ENCODE peak calls at places on chromosome 19, in six cellular contexts. I is neural progenitor cell; G is tibial artery; V is psoas muscle; L is CD8-positive, alpha-beta memory T cell; P is upper lobe of right lung. O is an unnamed sample.

GRCh38 chr19:48113190-48113917 is 2.7 kb upstream of the PLA2G4C start:
- DNase-seq in V (no peak), I (no peak), P (no peak), L (no peak), G (no peak), O (no peak)

GRCh38 chr19:3478409-3479176 is 1.7 kb downstream of the SMIM24 start:
- DNase-seq in V (no peak), G (peak; percentile 15), P (no peak), I (no peak), L (peak; percentile 3), O (no peak)

GRCh38 chr19:18519962-18520847 is 1.7 kb downstream of the ELL start:
- DNase-seq in V (peak; percentile 86), G (peak; percentile 58), I (peak; percentile 80), P (peak; percentile 83), L (peak; percentile 57), O (no peak)

GRCh38 chr19:843180-843835 is 2.5 kb downstream of the PRTN3 start:
- DNase-seq in L (no peak), I (peak; percentile 79), G (no peak), P (peak; percentile 76), V (no peak), O (no peak)

GRCh38 chr19:35363001-35363590 is 4.8 kb downstream of the FFAR3 start:
- DNase-seq in G (no peak), L (no peak), P (peak; percentile 54), V (no peak), I (no peak), O (peak; percentile 38)

GRCh38 chr19:40257096-40257517 is 28.0 kb downstream of the AKT2 start:
- DNase-seq in L (no peak), I (no peak), V (peak; percentile 93), P (no peak), G (no peak), O (peak; percentile 74)

GRCh38 chr19:48372904-48373303 is 8.7 kb downstream of the SYNGR4 start:
- DNase-seq in G (no peak), L (no peak), V (no peak), P (no peak), I (no peak), O (no peak)

GRCh38 chr19:15643387-15643786 is 2.7 kb downstream of the CYP4F3 start:
- DNase-seq in L (no peak), P (no peak), G (no peak), I (no peak), V (no peak), O (no peak)

GRCh38 chr19:11322269-11323024 is 17.0 kb downstream of the RAB3D start:
- DNase-seq in L (no peak), G (no peak), P (no peak), V (no peak), I (no peak), O (no peak)

GRCh38 chr19:8397291-8397690 is 7.1 kb downstream of the RAB11B start:
- DNase-seq in L (no peak), P (no peak), I (no peak), V (peak; percentile 37), G (no peak), O (no peak)

GRCh38 chr19:35346193-35347052 is 1.3 kb upstream of the FFAR1 start:
- DNase-seq in I (no peak), P (peak; percentile 61), G (no peak), L (peak; percentile 64), V (no peak), O (no peak)

GRCh38 chr19:20287070-20287469 is 120.1 kb downstream of the ZNF486 start:
- DNase-seq in V (no peak), I (no peak), P (no peak), G (no peak), L (no peak), O (no peak)

GRCh38 chr19:19217110-19217509 is 5.4 kb downstream of the NCAN start:
- DNase-seq in L (no peak), V (no peak), G (no peak), P (no peak), I (no peak), O (no peak)

GRCh38 chr19:1233361-1233667 is 4.5 kb downstream of the CBARP start:
- DNase-seq in L (no peak), I (no peak), G (no peak), V (no peak), P (peak; percentile 77), O (no peak)

GRCh38 chr19:19137556-19138109 is 645 bp downstream of the TMEM161A start:
- DNase-seq in I (peak; percentile 20), G (no peak), V (peak; percentile 66), P (no peak), L (no peak), O (no peak)

GRCh38 chr19:40190891-40191835 is at the start of gene MAP3K10:
- DNase-seq in G (peak; percentile 71), I (peak; percentile 89), P (peak; percentile 87), V (peak; percentile 91), L (peak; percentile 75), O (no peak)

GRCh38 chr19:36136975-36137686 is 2.7 kb upstream of the CAPNS1 start:
- DNase-seq in G (peak; percentile 47), L (no peak), P (peak; percentile 80), I (no peak), V (peak; percentile 72), O (peak; percentile 94)

GRCh38 chr19:16921766-16922591 is 33.2 kb downstream of the F2RL3 start:
- DNase-seq in P (no peak), G (no peak), V (peak; percentile 40), L (no peak), I (no peak), O (no peak)

GRCh38 chr19:1773173-1773572 is 19.9 kb downstream of the ONECUT3 start:
- DNase-seq in P (no peak), V (no peak), G (no peak), I (no peak), L (no peak), O (no peak)

GRCh38 chr19:18832331-18833140 is 777 bp downstream of the UPF1 start:
- DNase-seq in I (peak; percentile 65), L (no peak), G (no peak), V (no peak), P (no peak), O (no peak)

GRCh38 chr19:56671613-56671994 is at the start of gene ZNF835:
- DNase-seq in G (peak; percentile 88), I (no peak), L (peak; percentile 68), V (peak; percentile 95), P (peak; percentile 94), O (no peak)

GRCh38 chr19:4052993-4053422 is 13.7 kb downstream of the ZBTB7A start:
- DNase-seq in V (no peak), P (peak; percentile 77), L (no peak), I (no peak), G (no peak), O (no peak)

GRCh38 chr19:16587031-16588023 is 15.1 kb upstream of the SLC35E1 start:
- DNase-seq in V (no peak), I (no peak), L (peak; percentile 62), G (peak; percentile 52), P (no peak), O (no peak)

GRCh38 chr19:9877775-9878510 is 42.8 kb downstream of the PIN1 start:
- DNase-seq in L (no peak), G (no peak), I (no peak), P (no peak), V (no peak), O (no peak)

GRCh38 chr19:53906211-53907192 is 2.6 kb upstream of the CACNG7 start:
- DNase-seq in G (no peak), I (peak; percentile 71), P (peak; percentile 80), L (peak; percentile 54), V (peak; percentile 72), O (peak; percentile 54)

DNA sequence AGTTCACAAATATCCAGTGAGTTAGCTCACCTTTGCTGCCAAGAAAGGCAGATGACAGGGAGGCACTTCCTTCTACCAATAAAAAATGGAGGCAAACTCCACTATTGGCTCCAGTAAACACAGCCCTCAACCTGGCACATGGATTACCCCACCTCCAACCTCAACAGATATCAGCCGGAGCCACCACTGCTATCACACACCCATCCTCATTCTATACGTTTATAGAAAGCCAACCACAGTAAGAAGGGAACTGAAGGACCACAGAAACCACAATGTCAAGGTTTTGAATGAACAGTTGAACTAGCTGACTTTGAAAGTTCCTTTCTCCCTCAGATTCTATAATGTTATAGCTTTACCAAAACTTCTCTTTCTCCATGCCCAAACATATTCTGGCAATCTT is 526.2 kb downstream of the UQCRFS1 start:
- DNase-seq in I (no peak), V (no peak), P (no peak), L (no peak), G (no peak), O (no peak)
- H3K4me1 ChIP-seq in I (no peaks in the 10 kb centered on the region), V (no peaks in the 10 kb centered on the region), P (no peaks in the 10 kb centered on the region), L (no peaks in the 10 kb centered on the region), G (no peaks in the 10 kb centered on the region), O (no peaks in the 10 kb centered on the region)

DNA sequence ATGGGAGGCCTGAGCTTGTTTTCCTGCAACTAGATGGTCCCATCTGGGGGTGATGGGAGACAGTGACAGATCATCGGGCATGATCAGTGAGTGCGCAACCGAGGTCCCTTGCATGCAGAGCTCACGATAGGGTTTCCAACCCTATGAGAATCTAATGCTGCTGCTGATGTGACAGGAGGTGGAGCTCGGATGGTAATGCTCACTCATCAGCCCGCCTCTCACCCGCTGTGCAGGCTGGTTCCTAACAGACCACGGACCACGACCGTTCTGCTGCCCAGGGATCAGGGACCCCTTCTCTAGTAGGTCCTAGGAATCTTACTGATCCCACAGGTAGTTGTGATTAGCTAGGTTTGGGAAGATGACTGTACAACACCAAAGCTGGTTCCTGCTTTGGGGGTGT is 23.5 kb upstream of the GARRE1 start:
- DNase-seq in P (no peak), L (no peak), G (no peak), I (no peak), V (no peak), O (no peak)
- H3K27me3 ChIP-seq in P (no peaks in the 10 kb centered on the region), L (no peaks in the 10 kb centered on the region), G (no peaks in the 10 kb centered on the region), I (no peaks in the 10 kb centered on the region), V (no peaks in the 10 kb centered on the region), O (no peaks in the 10 kb centered on the region)

DNA sequence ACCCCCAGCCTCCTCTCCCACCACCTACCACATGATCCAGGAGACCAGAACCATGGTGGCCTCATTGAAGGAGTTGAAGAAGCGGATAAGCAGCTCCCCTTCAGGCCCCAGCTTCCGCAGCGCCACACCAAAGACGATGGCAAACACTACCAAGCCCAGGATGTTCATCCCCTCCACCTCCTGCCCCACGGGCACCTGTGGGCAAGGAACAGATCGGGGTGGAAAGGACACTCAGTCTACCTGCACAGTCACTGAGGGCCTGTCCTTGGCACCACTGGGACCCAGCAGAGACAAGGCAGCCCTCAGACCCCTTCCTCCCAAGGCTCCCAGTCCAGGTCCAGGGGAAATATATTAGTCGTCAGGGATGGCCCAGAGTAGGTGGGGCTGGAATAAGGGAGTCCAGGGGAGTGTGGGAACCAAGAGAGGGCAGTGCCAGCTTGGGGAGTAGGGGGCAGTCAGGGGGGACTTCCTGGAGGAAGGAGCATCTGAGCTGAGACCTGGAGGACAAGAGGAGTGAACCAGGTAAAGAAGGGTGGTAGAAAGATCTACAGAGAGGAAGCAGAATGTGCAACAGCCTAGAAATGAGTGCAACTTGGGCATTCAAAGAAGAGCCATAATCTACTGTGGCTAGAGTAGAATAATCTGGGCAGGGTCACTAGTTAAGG is 5.9 kb downstream of the SLC1A5 start:
- DNase-seq in V (no peak), L (no peak), G (no peak), P (no peak), I (no peak), O (no peak)
- H3K4me1 ChIP-seq in V (peaks cover 9% of the 10 kb centered on the region), L (peaks cover 37% of the 10 kb centered on the region), G (no peaks in the 10 kb centered on the region), P (peaks cover 30% of the 10 kb centered on the region), I (peaks cover 20% of the 10 kb centered on the region), O (peaks cover 29% of the 10 kb centered on the region)

DNA sequence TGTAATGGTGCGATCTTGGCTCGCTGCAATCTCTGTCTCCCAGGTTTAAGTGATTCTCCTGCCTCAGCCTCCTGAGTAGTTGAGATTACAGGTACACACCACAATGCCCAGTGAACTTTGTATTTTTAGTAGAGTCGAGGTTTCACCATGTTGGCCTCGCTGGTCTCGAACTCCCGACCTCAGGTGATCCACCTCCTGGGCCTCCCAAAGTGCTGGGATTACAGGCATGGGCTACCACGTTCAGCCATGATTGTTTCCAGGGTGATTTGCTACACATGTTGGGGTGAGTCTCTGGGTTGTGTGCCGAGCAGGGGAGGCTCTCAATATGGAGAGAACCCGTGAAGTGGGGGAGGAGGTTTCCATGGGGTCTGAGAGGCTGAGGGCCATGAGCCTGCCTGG is 24.8 kb upstream of the CEACAM21 start:
- DNase-seq in L (no peak), G (no peak), I (no peak), V (no peak), P (no peak), O (no peak)
- H3K27me3 ChIP-seq in L (no peaks in the 10 kb centered on the region), G (no peaks in the 10 kb centered on the region), I (no peaks in the 10 kb centered on the region), V (no peaks in the 10 kb centered on the region), P (peaks cover 3% of the 10 kb centered on the region), O (peaks cover 55% of the 10 kb centered on the region)

O was measured in RWPE2.